ENCODE peak calls at places on chromosomes 12 and 14, in five cellular contexts. H is CD4-positive, alpha-beta memory T cell; S is aorta; Y is breast epithelium; J is ovary. M is an unnamed sample.

GRCh38 chr14:54786191-54786755 is 116.4 kb downstream of the GCH1 start:
- DNase-seq in H (no peak), S (no peak), Y (no peak), J (no peak), M (no peak)

GRCh38 chr12:51429705-51430104 is 5.1 kb downstream of the SLC4A8 start:
- DNase-seq in H (no peak), S (no peak), Y (no peak), J (no peak), M (no peak)

GRCh38 chr14:88380405-88380804 is 5.1 kb upstream of the SPATA7 start:
- DNase-seq in H (no peak), S (no peak), Y (no peak), J (no peak), M (no peak)

GRCh38 chr12:132430838-132431826 is 58.8 kb upstream of the FBRSL1 start:
- DNase-seq in H (no peak), S (no peak), Y (no peak), J (no peak), M (peak)

GRCh38 chr12:29957835-29958234 is 174.1 kb upstream of the TMTC1 start:
- DNase-seq in H (no peak), S (no peak), Y (no peak), J (no peak), M (no peak)

GRCh38 chr12:32507559-32508276 is 108.4 kb downstream of the FGD4 start:
- DNase-seq in H (no peak), S (no peak), Y (no peak), J (no peak), M (no peak)

GRCh38 chr12:138898-139534 is 72.4 kb downstream of the IQSEC3 start:
- DNase-seq in H (no peak), S (no peak), Y (no peak), J (peak), M (peak)

GRCh38 chr14:88352299-88353097 is 29.4 kb upstream of the KCNK10 start:
- DNase-seq in H (no peak), S (no peak), Y (no peak), J (no peak), M (no peak)

GRCh38 chr12:130713581-130713991 is 2.5 kb downstream of the RIMBP2 start:
- DNase-seq in H (no peak), S (no peak), Y (no peak), J (peak), M (no peak)

GRCh38 chr14:84566109-84566508 is 963.8 kb upstream of the FLRT2 start:
- DNase-seq in H (no peak), S (no peak), Y (no peak), J (no peak), M (no peak)

GRCh38 chr14:61894452-61895077 is 132.3 kb downstream of the SNAPC1 start:
- DNase-seq in H (no peak), S (peak), Y (no peak), J (no peak), M (peak)

GRCh38 chr14:27672047-27672446 is 1074.2 kb upstream of the NOVA1 start:
- DNase-seq in H (no peak), S (no peak), Y (no peak), J (no peak), M (peak)

GRCh38 chr12:121181181-121181580 is 28.7 kb upstream of the P2RX4 start:
- DNase-seq in H (no peak), S (no peak), Y (no peak), J (no peak), M (no peak)

GRCh38 chr14:75647650-75648049 is 13.0 kb downstream of the ERG28 start:
- DNase-seq in H (no peak), S (no peak), Y (no peak), J (peak), M (no peak)

GRCh38 chr12:120075034-120075616 is 41.4 kb downstream of the RAB35 start:
- DNase-seq in H (no peak), S (no peak), Y (no peak), J (no peak), M (no peak)

GRCh38 chr12:103680591-103681065 is 93.6 kb downstream of the STAB2 start:
- DNase-seq in H (no peak), S (peak), Y (no peak), J (no peak), M (no peak)

GRCh38 chr14:22718091-22718490 is 48.4 kb upstream of the OXA1L start:
- DNase-seq in H (no peak), S (no peak), Y (no peak), J (no peak), M (no peak)

GRCh38 chr12:125797421-125798175 is 732.4 kb downstream of the AACS start:
- DNase-seq in H (no peak), S (no peak), Y (no peak), J (no peak), M (no peak)

GRCh38 chr12:124618291-124618902 is 51.0 kb upstream of the NCOR2 start:
- DNase-seq in H (no peak), S (no peak), Y (no peak), J (no peak), M (peak)

GRCh38 chr12:447132-447531 is 12.6 kb upstream of the B4GALNT3 start:
- DNase-seq in H (no peak), S (no peak), Y (no peak), J (no peak), M (no peak)

GRCh38 chr12:105347486-105347885 is 17.0 kb downstream of the C12orf75 start:
- DNase-seq in H (no peak), S (no peak), Y (no peak), J (no peak), M (no peak)

GRCh38 chr12:115227137-115227615 is 543.2 kb upstream of the TBX3 start:
- DNase-seq in H (no peak), S (no peak), Y (no peak), J (no peak), M (no peak)

GRCh38 chr14:70622111-70622712 is 19.5 kb upstream of the TTC9 start:
- DNase-seq in H (peak), S (no peak), Y (no peak), J (no peak), M (peak)

GRCh38 chr12:105235747-105236476 is at the start of gene APPL2:
- DNase-seq in H (peak), S (peak), Y (peak), J (peak), M (peak)

GRCh38 chr12:123085730-123086487 is 65.0 kb downstream of the PITPNM2 start:
- DNase-seq in H (no peak), S (peak), Y (peak), J (no peak), M (no peak)

GRCh38 chr12:114638790-114639435 is 45.1 kb downstream of the TBX3 start:
- DNase-seq in H (no peak), S (no peak), Y (no peak), J (no peak), M (peak)

GRCh38 chr12:92927055-92927435 is 2.0 kb downstream of the EEA1 start:
- DNase-seq in H (peak), S (no peak), Y (no peak), J (no peak), M (no peak)

GRCh38 chr12:114529956-114530355 is 124.0 kb upstream of the TBX5 start:
- DNase-seq in H (no peak), S (no peak), Y (no peak), J (no peak), M (no peak)

GRCh38 chr12:28130625-28131598 is 59.3 kb upstream of the CCDC91 start:
- DNase-seq in H (no peak), S (peak), Y (no peak), J (peak), M (no peak)

GRCh38 chr12:116918464-116918863 is 7.7 kb downstream of the FBXW8 start:
- DNase-seq in H (no peak), S (no peak), Y (no peak), J (no peak), M (no peak)

GRCh38 chr14:29123017-29123416 is 356.4 kb downstream of the FOXG1 start:
- DNase-seq in H (no peak), S (no peak), Y (no peak), J (no peak), M (no peak)

GRCh38 chr14:96057738-96058137 is 18.6 kb downstream of the C14orf132 start:
- DNase-seq in H (no peak), S (no peak), Y (no peak), J (no peak), M (no peak)

GRCh38 chr12:68851592-68851952 is 43.6 kb downstream of the MDM2 start:
- DNase-seq in H (no peak), S (no peak), Y (no peak), J (no peak), M (no peak)

GRCh38 chr12:49288412-49288853 is 6.5 kb upstream of the PRPH start:
- DNase-seq in H (peak), S (no peak), Y (no peak), J (no peak), M (peak)

GRCh38 chr14:72544615-72545387 is 349.1 kb downstream of the DPF3 start:
- DNase-seq in H (no peak), S (no peak), Y (no peak), J (peak), M (peak)

GRCh38 chr12:31650927-31651326 is 8.6 kb upstream of the ETFBKMT start:
- DNase-seq in H (no peak), S (no peak), Y (no peak), J (no peak), M (no peak)

GRCh38 chr12:95201056-95201670 is 16.1 kb downstream of the FGD6 start:
- DNase-seq in H (no peak), S (no peak), Y (no peak), J (no peak), M (no peak)

GRCh38 chr12:106284294-106285105 is 18.0 kb upstream of the TCP11L2 start:
- DNase-seq in H (no peak), S (no peak), Y (no peak), J (no peak), M (no peak)

GRCh38 chr14:76918176-76918750 is 92.1 kb downstream of the LRRC74A start:
- DNase-seq in H (no peak), S (peak), Y (no peak), J (peak), M (peak)

GRCh38 chr12:113152835-113153814 is 3.6 kb downstream of the CFAP73 start:
- DNase-seq in H (peak), S (peak), Y (peak), J (peak), M (peak)

DNA sequence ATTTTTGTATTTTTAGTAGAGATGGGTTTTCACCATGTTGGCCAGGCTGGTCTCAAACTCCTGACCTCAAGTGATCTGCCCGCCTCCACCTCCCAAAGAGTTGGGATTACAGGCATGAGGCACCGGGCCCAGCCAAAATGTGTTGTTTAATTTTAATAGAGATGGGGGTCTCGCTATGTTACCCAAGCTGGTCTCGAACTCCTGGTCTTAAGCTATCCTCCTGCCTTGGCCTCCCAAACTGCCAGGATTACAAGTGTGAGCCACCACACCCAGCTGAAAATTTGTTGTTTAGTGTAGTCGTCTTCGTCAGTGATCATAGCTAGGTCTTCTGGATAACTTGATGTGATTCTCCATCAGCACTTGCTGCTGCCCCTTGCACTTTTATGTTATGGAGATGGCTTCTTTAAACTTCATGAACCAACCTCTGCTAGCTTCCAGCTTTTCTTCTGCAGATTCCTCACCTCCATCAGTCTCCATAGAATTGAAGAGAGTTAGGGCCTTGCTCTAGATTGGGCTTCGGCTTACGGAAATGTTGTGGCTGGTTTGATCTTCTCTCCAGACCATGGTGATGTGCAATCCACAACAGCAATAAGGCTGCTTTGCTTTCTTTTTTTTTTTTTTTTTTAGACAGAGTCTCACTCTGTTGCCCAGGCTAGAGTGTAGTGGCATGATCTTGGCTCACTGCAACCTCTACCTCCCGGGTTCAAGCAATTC is 13.0 kb downstream of the ISCU start:
- DNase-seq in H (no peak), S (no peak), Y (no peak), J (no peak), M (no peak)
- H3K4me3 ChIP-seq in H (no peak), S (no peak), Y (no peak), J (no peak), M (no peak)

DNA sequence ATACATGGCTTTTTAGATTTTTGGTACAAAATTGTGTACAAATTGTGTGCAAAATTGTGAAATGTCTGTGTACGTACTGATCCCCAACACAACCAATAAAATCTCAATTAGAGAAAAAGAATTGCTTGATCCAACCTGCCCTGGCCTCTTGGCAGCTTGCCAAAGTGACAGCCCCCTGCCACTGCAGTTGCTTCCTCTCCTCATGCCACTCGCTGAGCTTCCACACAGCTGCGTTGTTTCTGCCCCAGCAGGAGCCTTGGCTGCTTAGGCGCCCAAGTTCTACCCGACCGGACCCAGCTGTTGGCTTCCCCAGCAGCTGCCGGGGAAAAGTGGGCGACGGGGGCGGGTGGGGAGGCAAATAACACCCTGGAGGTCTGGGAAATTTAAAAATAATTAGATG is 171.9 kb upstream of the ATF7IP start:
- DNase-seq in H (no peak), S (no peak), Y (no peak), J (no peak), M (peak)
- H3K4me3 ChIP-seq in H (no peak), S (no peak), Y (no peak), J (no peak), M (no peak)

DNA sequence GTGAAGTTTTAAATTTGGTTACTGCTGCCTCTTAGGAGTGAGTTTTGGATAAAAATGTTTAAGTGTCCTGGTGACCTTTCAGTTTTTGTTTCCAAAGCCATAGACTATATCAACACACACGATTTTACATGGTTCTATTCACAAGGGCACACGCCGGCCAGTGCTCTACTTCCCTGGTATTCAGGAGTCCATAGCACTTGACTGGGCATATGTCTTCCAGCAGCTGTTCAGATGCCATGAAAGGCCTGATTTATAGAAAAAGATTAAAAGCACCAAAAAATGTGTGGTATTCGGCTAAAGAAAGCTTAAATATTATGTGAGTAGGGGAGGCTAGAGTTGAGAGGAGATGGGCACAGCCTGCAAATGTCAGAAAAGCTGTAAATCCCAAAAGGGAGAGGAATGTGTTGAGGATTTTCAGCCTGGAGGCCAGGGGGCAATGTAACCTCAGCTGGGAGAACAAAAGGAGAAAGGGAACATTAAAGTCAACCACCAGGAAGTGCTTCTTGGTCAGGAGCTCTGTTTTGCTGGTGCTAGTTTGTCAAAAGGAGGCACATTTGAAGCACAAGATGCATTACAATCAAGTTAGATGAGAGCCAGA is 478.4 kb downstream of the RAD51B start:
- DNase-seq in H (no peak), S (no peak), Y (no peak), J (no peak), M (peak)
- H3K4me3 ChIP-seq in H (no peak), S (no peak), Y (no peak), J (no peak), M (no peak)

GRCh38 chr12:89765959-89766824 is 57.6 kb upstream of the ATP2B1 start:
- DNase-seq in H (no peak), S (no peak), Y (no peak), J (no peak), M (no peak)
- H3K4me3 ChIP-seq in H (no peak), S (no peak), Y (no peak), J (no peak), M (no peak)

DNA sequence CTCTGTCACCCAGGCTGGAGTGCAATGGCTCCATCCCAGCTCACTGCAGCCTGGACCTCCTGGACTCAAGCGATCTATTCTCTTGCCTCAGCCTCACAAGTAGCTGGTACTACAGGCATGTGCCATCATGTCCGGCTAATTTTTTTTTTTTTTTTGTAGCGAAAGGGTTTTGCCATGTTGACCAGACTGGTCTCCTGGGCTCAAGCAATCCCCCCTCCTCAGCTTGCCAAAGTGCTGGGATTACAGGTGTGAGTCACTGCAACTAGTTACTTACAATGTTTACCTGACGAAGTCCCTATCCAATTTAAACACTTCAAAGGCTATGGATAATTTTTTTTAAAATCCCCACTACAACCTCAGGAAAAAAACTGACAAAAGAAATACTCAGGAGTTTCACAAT is 1.8 kb downstream of the KRR1 start:
- DNase-seq in H (no peak), S (no peak), Y (no peak), J (no peak), M (no peak)
- H3K4me3 ChIP-seq in H (no peak), S (no peak), Y (no peak), J (no peak), M (no peak)

DNA sequence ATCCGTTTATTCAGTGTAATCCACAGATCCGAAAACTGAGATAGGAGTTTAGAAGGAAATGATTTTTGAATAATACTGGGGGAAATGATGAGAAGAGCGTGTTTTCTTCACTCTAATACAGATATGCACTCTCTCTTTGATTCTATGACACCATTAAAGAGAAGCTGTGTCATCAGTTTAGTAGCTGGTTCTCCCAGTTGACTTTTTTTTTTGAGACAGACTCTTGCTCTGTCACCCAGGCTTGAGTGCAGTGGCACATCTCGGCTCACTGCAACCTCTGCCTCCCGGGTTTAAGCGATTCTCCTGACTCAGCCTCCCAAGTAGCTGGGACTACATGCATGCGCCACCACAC is 48.4 kb upstream of the EML1 start:
- DNase-seq in H (no peak), S (no peak), Y (no peak), J (no peak), M (no peak)
- H3K4me3 ChIP-seq in H (no peak), S (no peak), Y (no peak), J (no peak), M (no peak)

GRCh38 chr12:6306599-6307220 is 3.8 kb upstream of the PLEKHG6 start:
- DNase-seq in H (no peak), S (no peak), Y (no peak), J (no peak), M (peak)

GRCh38 chr12:6306151-6306550 is 4.3 kb upstream of the PLEKHG6 start:
- DNase-seq in H (no peak), S (no peak), Y (no peak), J (no peak), M (peak)

GRCh38 chr12:6301721-6302120 is 8.8 kb upstream of the PLEKHG6 start:
- DNase-seq in H (no peak), S (no peak), Y (no peak), J (no peak), M (peak)

GRCh38 chr12:6303046-6303445 is 7.4 kb upstream of the PLEKHG6 start:
- DNase-seq in H (no peak), S (no peak), Y (no peak), J (no peak), M (no peak)

DNA sequence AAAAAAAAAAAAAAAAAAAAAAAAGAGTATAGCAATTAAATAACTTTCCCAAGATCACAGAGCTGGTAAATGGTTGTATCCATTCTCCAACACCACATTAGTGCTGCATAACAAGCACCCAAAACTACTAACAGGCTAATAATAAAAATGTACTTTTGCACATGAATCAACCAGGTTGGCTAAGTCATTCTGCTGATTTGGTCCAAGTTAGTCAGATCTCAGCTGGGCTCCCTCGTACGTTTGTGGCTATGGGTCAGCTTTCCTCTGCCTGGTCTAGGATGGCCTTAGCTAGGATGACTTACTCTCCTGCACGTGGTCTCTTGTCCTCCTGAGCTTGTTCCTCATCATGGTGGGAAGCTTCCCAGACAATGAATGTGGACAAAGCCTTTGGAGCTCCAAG is 7.9 kb upstream of the PLEKHG6 start:
- DNase-seq in H (no peak), S (no peak), Y (no peak), J (no peak), M (no peak)
- H3K4me3 ChIP-seq in H (no peak), S (no peak), Y (no peak), J (no peak), M (no peak)

GRCh38 chr14:99809864-99810854 is 16.9 kb downstream of the EML1 start:
- DNase-seq in H (no peak), S (no peak), Y (no peak), J (no peak), M (peak)
- H3K4me3 ChIP-seq in H (no peak), S (no peak), Y (no peak), J (no peak), M (no peak)

M was measured in H7.